ENCODE peak calls at places on chromosome 15, in nine cellular contexts. I is stromal cell of bone marrow, K is T follicular helper cell, R is astrocyte of the hippocampus, O is myocyte, D is cardiac fibroblast, E is HEK293T, Y is T-helper 9 cell, J is ELR. Q is an unnamed sample.

GRCh38 chr15:67030036-67030762 is 35.2 kb upstream of the SMAD3 start:
- DNase-seq in I (no peak), K (no peak), R (no peak), O (no peak), D (no peak), E (no peak), Y (no peak), J (no peak), Q (no peak)

GRCh38 chr15:78155355-78155939 is 6.3 kb downstream of the IDH3A start:
- DNase-seq in I (no peak), K (no peak), R (no peak), O (no peak), D (no peak), E (no peak), Y (no peak), J (no peak), Q (peak; percentile 6)

GRCh38 chr15:85773249-85773648 is 21.5 kb downstream of the KLHL25 start:
- DNase-seq in I (no peak), K (no peak), R (no peak), O (no peak), D (no peak), E (no peak), Y (no peak), J (no peak), Q (no peak)

GRCh38 chr15:89802231-89802928 is 12.3 kb downstream of the ANPEP start:
- DNase-seq in I (no peak), K (no peak), R (no peak), O (no peak), D (no peak), E (no peak), Y (no peak), J (no peak), Q (no peak)

GRCh38 chr15:52857471-52857870 is 67.3 kb upstream of the ONECUT1 start:
- DNase-seq in I (no peak), K (no peak), R (no peak), O (no peak), D (no peak), E (no peak), Y (no peak), J (no peak), Q (no peak)

GRCh38 chr15:28456476-28457395 is 76.0 kb downstream of the GOLGA8G start:
- DNase-seq in I (no peak), K (no peak), R (no peak), O (no peak), D (no peak), E (no peak), Y (no peak), J (no peak), Q (no peak)

GRCh38 chr15:101391981-101392566 is 97.0 kb upstream of the SNRPA1 start:
- DNase-seq in I (no peak), K (no peak), R (no peak), O (no peak), D (no peak), E (no peak), Y (no peak), J (no peak), Q (no peak)

GRCh38 chr15:48643776-48644497 is 1.6 kb downstream of the FBN1 start:
- DNase-seq in I (no peak), K (no peak), R (peak; percentile 44), O (peak; percentile 41), D (peak; percentile 42), E (no peak), Y (no peak), J (peak; percentile 41), Q (no peak)

GRCh38 chr15:68218847-68219798 is 10.4 kb downstream of the CLN6 start:
- DNase-seq in I (no peak), K (no peak), R (no peak), O (no peak), D (no peak), E (no peak), Y (no peak), J (no peak), Q (no peak)